ENCODE peak calls at places on chromosomes 2 and 18, in nine cellular contexts. B, W, P, D, A, E, M, R and G are unnamed samples.

GRCh38 chr18:58046087-58046793 is 2.2 kb downstream of the NEDD4L start:
- DNase-seq in R (no peak), P (no peak), D (no peak), W (no peak), E (no peak), B (no peak), M (peak; percentile 67), A (peak; percentile 39), G (no peak)

GRCh38 chr2:127100261-127101047 is 6.5 kb downstream of the BIN1 start:
- DNase-seq in M (no peak), A (no peak), E (peak; percentile 57), P (no peak), W (no peak), R (peak; percentile 47), B (peak; percentile 19), D (no peak), G (no peak)

GRCh38 chr2:166539340-166540162 is 45.5 kb upstream of the SCN7A start:
- DNase-seq in M (peak; percentile 72), W (no peak), P (peak; percentile 5), R (peak; percentile 52), A (peak; percentile 53), D (peak; percentile 71), B (peak; percentile 84), E (no peak), G (peak; percentile 1)

GRCh38 chr2:19244460-19245363 is 113.7 kb downstream of the OSR1 start:
- DNase-seq in A (no peak), B (peak; percentile 33), D (peak; percentile 3), M (no peak), R (no peak), W (no peak), P (no peak), E (no peak), G (no peak)

GRCh38 chr2:32894119-32894728 is 52.5 kb upstream of the LTBP1 start:
- DNase-seq in E (no peak), P (no peak), W (no peak), A (no peak), R (no peak), D (no peak), M (no peak), B (no peak), G (no peak)

GRCh38 chr2:30511122-30512083 is 64.4 kb downstream of the LCLAT1 start:
- DNase-seq in B (peak; percentile 60), M (no peak), W (no peak), A (peak; percentile 65), P (no peak), R (peak; percentile 26), E (peak; percentile 55), D (peak; percentile 56), G (no peak)

GRCh38 chr2:20852670-20853069 is 29.8 kb upstream of the LDAH start:
- DNase-seq in R (no peak), M (no peak), A (no peak), P (no peak), B (no peak), E (no peak), D (no peak), W (no peak), G (no peak)

GRCh38 chr2:215796160-215796559 is 217.2 kb downstream of the MREG start:
- DNase-seq in D (peak; percentile 81), A (peak; percentile 22), E (no peak), M (no peak), B (peak; percentile 66), W (no peak), R (peak; percentile 9), P (no peak), G (no peak)

GRCh38 chr2:51153236-51153635 is 121.3 kb upstream of the NRXN1 start:
- DNase-seq in W (no peak), P (no peak), E (no peak), B (no peak), D (no peak), A (no peak), M (no peak), R (no peak), G (no peak)

GRCh38 chr18:46040747-46041104 is 31.3 kb downstream of the PSTPIP2 start:
- DNase-seq in W (no peak), M (no peak), E (no peak), R (no peak), B (no peak), P (no peak), A (no peak), D (no peak), G (no peak)

GRCh38 chr18:3605562-3606443 is 155.8 kb downstream of the TGIF1 start:
- DNase-seq in M (peak; percentile 19), W (peak; percentile 21), B (peak; percentile 62), R (no peak), A (no peak), P (no peak), E (no peak), D (peak; percentile 75), G (peak; percentile 13)

GRCh38 chr2:189178726-189179606 is 595 bp downstream of the COL5A2 start:
- DNase-seq in D (peak; percentile 86), A (no peak), B (peak; percentile 78), P (no peak), W (no peak), M (peak; percentile 43), E (no peak), R (peak; percentile 30), G (no peak)

GRCh38 chr2:233209117-233209977 is 42.1 kb upstream of the ATG16L1 start:
- DNase-seq in B (peak; percentile 25), M (peak; percentile 30), R (no peak), A (no peak), W (no peak), D (peak; percentile 49), P (no peak), E (no peak), G (no peak)

GRCh38 chr2:88955607-88956006 is 264.1 kb downstream of the RPIA start:
- DNase-seq in D (peak; percentile 12), R (no peak), M (no peak), B (no peak), W (no peak), E (no peak), P (no peak), A (no peak), G (no peak)

GRCh38 chr2:230953843-230954242 is 28.8 kb upstream of the GPR55 start:
- DNase-seq in D (no peak), P (no peak), W (no peak), A (no peak), B (no peak), M (no peak), R (no peak), E (no peak), G (peak; percentile 22)

GRCh38 chr2:227509824-227510619 is 38.1 kb downstream of the AGFG1 start:
- DNase-seq in D (peak; percentile 78), R (no peak), B (peak; percentile 51), A (no peak), M (no peak), W (no peak), E (no peak), P (no peak), G (no peak)

GRCh38 chr2:218345491-218346176 is 11.0 kb upstream of the CATIP start:
- DNase-seq in P (no peak), B (no peak), D (no peak), E (no peak), W (no peak), M (no peak), R (no peak), A (peak; percentile 28), G (no peak)

GRCh38 chr2:3493610-3493997 is 25.7 kb downstream of the ADI1 start:
- DNase-seq in R (peak; percentile 79), M (peak; percentile 57), P (no peak), W (no peak), E (peak; percentile 69), D (no peak), A (no peak), B (peak; percentile 75), G (no peak)

GRCh38 chr18:79523738-79524180 is 128.0 kb downstream of the NFATC1 start:
- DNase-seq in E (peak; percentile 40), D (no peak), R (no peak), A (no peak), B (no peak), P (no peak), M (no peak), W (peak; percentile 71), G (peak; percentile 86)

GRCh38 chr2:182618672-182619079 is 97.4 kb upstream of the DNAJC10 start:
- DNase-seq in D (peak; percentile 55), W (no peak), R (peak; percentile 6), E (no peak), A (no peak), P (no peak), B (peak; percentile 67), M (no peak), G (no peak)

GRCh38 chr2:241673797-241674725 is 12.6 kb downstream of the DTYMK start:
- DNase-seq in D (peak; percentile 63), R (peak; percentile 29), A (no peak), M (no peak), P (no peak), W (no peak), E (no peak), B (no peak), G (no peak)

GRCh38 chr2:223758131-223758840 is 79.1 kb downstream of the AP1S3 start:
- DNase-seq in W (no peak), A (no peak), B (no peak), R (no peak), D (no peak), P (no peak), E (no peak), M (no peak), G (no peak)

GRCh38 chr2:209208211-209208610 is 215.6 kb upstream of the MAP2 start:
- DNase-seq in R (no peak), A (peak; percentile 21), M (peak; percentile 64), E (no peak), P (no peak), W (no peak), D (peak; percentile 8), B (no peak), G (no peak)

GRCh38 chr2:11264818-11265217 is 79.6 kb downstream of the ROCK2 start:
- DNase-seq in R (no peak), E (no peak), B (no peak), P (no peak), M (no peak), W (no peak), A (no peak), D (no peak), G (no peak)

GRCh38 chr2:165804719-165805118 is 10.7 kb upstream of the GALNT3 start:
- DNase-seq in A (no peak), D (no peak), P (no peak), R (no peak), M (no peak), W (no peak), B (no peak), E (no peak), G (no peak)

GRCh38 chr2:191174539-191174938 is 23.7 kb upstream of the STAT4 start:
- DNase-seq in P (no peak), D (no peak), R (no peak), E (no peak), M (no peak), B (no peak), W (no peak), A (no peak), G (no peak)

GRCh38 chr18:32048507-32049091 is 30.0 kb downstream of the RNF125 start:
- DNase-seq in P (no peak), W (no peak), B (peak; percentile 3), D (peak; percentile 20), E (no peak), M (no peak), R (no peak), A (no peak), G (no peak)

GRCh38 chr2:110785439-110785838 is 53.1 kb downstream of the ACOXL start:
- DNase-seq in D (no peak), M (no peak), P (no peak), E (no peak), W (no peak), A (no peak), R (no peak), B (no peak), G (no peak)